ENCODE peak calls at places on chromosomes 13 and 19, in five cellular contexts. Z is prostate gland, O is A549, W is hepatocyte, V is HFF-Myc. U is an unnamed sample.
A peak's percentile ranks its signal among the peaks of the same experiment; 100 is the strongest.

GRCh38 chr19:29596885-29597525 is 9.1 kb upstream of the POP4 start:
- DNase-seq in O (no peak), V (no peak), Z (no peak), W (peak; percentile 37), U (no peak)

GRCh38 chr19:40745402-40745780 is 4.9 kb downstream of the ACTMAP start:
- DNase-seq in W (no peak), V (no peak), Z (no peak), O (no peak), U (no peak)

GRCh38 chr19:27971071-27971470 is 1241.9 kb downstream of the UQCRFS1 start:
- DNase-seq in V (no peak), W (peak; percentile 34), Z (no peak), O (no peak), U (no peak)

GRCh38 chr19:46716013-46716671 is 772 bp downstream of the PRKD2 start:
- DNase-seq in O (peak; percentile 63), W (peak; percentile 57), V (no peak), Z (no peak), U (no peak)

GRCh38 chr13:48189122-48189521 is 43.9 kb upstream of the ITM2B start:
- DNase-seq in W (no peak), V (no peak), Z (no peak), O (no peak), U (no peak)

GRCh38 chr19:5314012-5314906 is 26.4 kb downstream of the PTPRS start:
- DNase-seq in Z (no peak), V (no peak), O (peak; percentile 63), W (no peak), U (no peak)

GRCh38 chr13:32676242-32676641 is 90.0 kb downstream of the PDS5B start:
- DNase-seq in W (no peak), Z (no peak), O (no peak), V (no peak), U (no peak)

GRCh38 chr13:36288794-36289391 is 8.7 kb downstream of the CCDC169 start:
- DNase-seq in V (no peak), O (no peak), W (no peak), Z (no peak), U (no peak)

GRCh38 chr13:30569901-30570576 is 47.7 kb upstream of the USPL1 start:
- DNase-seq in V (peak; percentile 59), Z (no peak), O (peak; percentile 13), W (peak; percentile 79), U (peak; percentile 90)

GRCh38 chr13:47004022-47004421 is 107.2 kb upstream of the HTR2A start:
- DNase-seq in W (peak; percentile 12), Z (no peak), V (no peak), O (no peak), U (no peak)

GRCh38 chr13:39130298-39130697 is 92.0 kb downstream of the NHLRC3 start:
- DNase-seq in V (no peak), W (no peak), O (no peak), Z (no peak), U (no peak)

GRCh38 chr19:45711851-45712698 is 18.6 kb downstream of the FBXO46 start:
- DNase-seq in W (no peak), V (no peak), Z (no peak), O (no peak), U (no peak)

GRCh38 chr13:26494591-26494990 is 62.9 kb upstream of the WASF3 start:
- DNase-seq in V (no peak), Z (no peak), W (no peak), O (no peak), U (no peak)

GRCh38 chr13:85806553-85807175 is 7.4 kb upstream of the SLITRK6 start:
- DNase-seq in Z (no peak), V (no peak), W (peak; percentile 77), O (no peak), U (peak; percentile 62)

GRCh38 chr19:50368649-50369570 is 3.5 kb upstream of the NAPSA start:
- DNase-seq in W (peak; percentile 87), V (peak; percentile 66), Z (peak; percentile 84), O (peak; percentile 99), U (peak; percentile 55)

GRCh38 chr13:46893221-46893620 is 3.6 kb downstream of the HTR2A start:
- DNase-seq in O (no peak), V (no peak), Z (no peak), W (no peak), U (no peak)

GRCh38 chr13:49935171-49936084 is 712 bp downstream of the SPRYD7 start:
- DNase-seq in Z (peak; percentile 13), V (no peak), W (peak; percentile 60), O (peak; percentile 30), U (no peak)

GRCh38 chr13:33229446-33230177 is 55.9 kb downstream of the STARD13 start:
- DNase-seq in W (no peak), O (no peak), V (no peak), Z (no peak), U (no peak)

GRCh38 chr19:16825312-16826168 is 3.7 kb upstream of the SIN3B start:
- DNase-seq in W (peak; percentile 60), Z (peak; percentile 54), V (peak; percentile 69), O (no peak), U (peak; percentile 78)

GRCh38 chr19:35904312-35905068 is 2.2 kb downstream of the HCST start:
- DNase-seq in O (no peak), V (no peak), W (no peak), Z (no peak), U (no peak)

GRCh38 chr19:5452594-5453565 is 2.3 kb upstream of the ZNRF4 start:
- DNase-seq in Z (no peak), O (peak; percentile 46), W (no peak), V (no peak), U (no peak)

GRCh38 chr13:29496241-29496712 is 99.2 kb downstream of the SLC7A1 start:
- DNase-seq in O (no peak), V (no peak), Z (peak; percentile 39), W (no peak), U (no peak)

GRCh38 chr19:48760514-48761221 is 5.3 kb downstream of the FGF21 start:
- DNase-seq in W (no peak), O (no peak), V (no peak), Z (no peak), U (no peak)

GRCh38 chr19:920051-920857 is 3.1 kb downstream of the KISS1R start:
- DNase-seq in V (no peak), O (no peak), W (peak; percentile 77), Z (no peak), U (no peak)

GRCh38 chr13:32491028-32491427 is 47.6 kb downstream of the N4BP2L2 start:
- DNase-seq in V (no peak), O (no peak), Z (no peak), W (no peak), U (no peak)

GRCh38 chr19:42092350-42092749 is 16.4 kb downstream of the ZNF574 start:
- DNase-seq in V (no peak), O (peak; percentile 81), Z (no peak), W (no peak), U (no peak)

GRCh38 chr13:70814684-70815083 is 706.4 kb upstream of the KLHL1 start:
- DNase-seq in O (no peak), Z (no peak), V (no peak), W (no peak), U (no peak)

GRCh38 chr19:50906217-50906616 is 5.0 kb downstream of the KLK4 start:
- DNase-seq in V (no peak), Z (peak; percentile 47), O (peak; percentile 56), W (peak; percentile 36), U (no peak)

GRCh38 chr19:17846146-17846545 is 1.6 kb downstream of the JAK3 start:
- DNase-seq in O (no peak), W (no peak), V (no peak), Z (no peak), U (no peak)

GRCh38 chr13:110065780-110066179 is 241.2 kb downstream of the COL4A1 start:
- DNase-seq in Z (no peak), O (no peak), W (no peak), V (no peak), U (no peak)

GRCh38 chr13:100195568-100195967 is 106.7 kb downstream of the PCCA start:
- DNase-seq in Z (no peak), V (no peak), O (no peak), W (no peak), U (no peak)

GRCh38 chr13:51913421-51914136 is 51.8 kb downstream of the CCDC70 start:
- DNase-seq in Z (no peak), O (no peak), V (no peak), W (no peak), U (no peak)

GRCh38 chr19:4723465-4724251 is at the start of gene DPP9:
- DNase-seq in O (peak; percentile 96), W (peak; percentile 99), Z (peak; percentile 97), V (peak; percentile 94), U (peak; percentile 95)

DNA sequence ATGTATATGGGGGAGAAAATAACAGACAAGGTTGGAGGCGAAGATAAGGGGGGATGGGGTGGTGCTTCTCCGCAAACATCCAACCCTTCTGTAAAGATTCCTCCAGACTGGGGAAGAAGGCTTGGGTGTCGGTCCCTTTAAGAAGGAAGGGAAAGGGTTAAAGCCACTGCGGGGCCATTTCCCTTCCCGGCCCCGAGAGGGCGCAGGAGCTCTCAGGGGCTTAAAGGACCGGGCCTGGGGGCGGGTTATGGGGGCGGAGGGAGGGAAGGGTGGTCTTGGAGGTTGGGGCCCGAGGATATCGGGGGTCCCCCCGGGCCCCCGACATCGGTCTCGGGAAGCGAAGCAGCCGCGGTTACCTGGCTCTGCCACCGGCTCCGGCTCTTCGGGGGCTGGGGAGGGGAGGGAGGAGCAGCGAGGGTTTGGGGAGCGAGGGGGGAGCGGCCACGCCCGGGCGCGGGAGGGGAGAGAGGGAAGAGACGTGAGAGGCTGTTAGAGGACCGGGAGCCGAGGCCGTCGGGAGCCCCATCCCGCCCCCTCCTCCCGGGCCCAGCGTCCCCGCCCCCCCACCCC is 2.8 kb downstream of the TNNT1 start:
- DNase-seq in O (peak; percentile 91), Z (no peak), V (no peak), W (no peak), U (no peak)
- H3K4me3 ChIP-seq in O (peak overlapping the region; percentile 64), Z (no peak overlapping the region), V (no peak overlapping the region), W (no peak overlapping the region), U (no peak overlapping the region)

GRCh38 chr19:58497634-58498170 is 14.1 kb downstream of the SLC27A5 start:
- DNase-seq in V (no peak), O (no peak), Z (no peak), W (no peak), U (no peak)
- H3K4me3 ChIP-seq in V (peak overlapping the region; percentile 62), O (no peak overlapping the region), Z (no peak overlapping the region), W (no peak overlapping the region), U (no peak overlapping the region)

DNA sequence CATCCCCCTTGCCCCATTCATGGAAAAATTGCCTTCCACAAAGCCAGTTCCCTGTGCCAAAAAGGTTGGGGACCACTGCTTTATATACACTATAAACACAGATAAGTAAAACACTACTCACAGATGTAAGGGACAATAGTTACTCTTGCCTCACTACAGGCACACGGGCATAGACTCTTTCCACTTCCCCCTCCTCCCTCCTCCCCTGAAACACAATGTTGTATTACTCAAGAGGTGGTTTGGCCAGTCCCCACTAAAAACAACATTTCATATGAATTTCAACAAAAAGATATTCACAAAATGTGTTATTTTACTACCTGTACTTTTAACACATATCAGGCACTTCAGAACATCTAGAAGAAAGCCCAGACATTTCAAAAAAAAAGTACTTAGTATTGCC is 45.1 kb downstream of the EPSTI1 start:
- DNase-seq in Z (no peak), V (no peak), O (no peak), W (no peak), U (peak; percentile 62)
- H3K4me3 ChIP-seq in Z (no peak overlapping the region), V (no peak overlapping the region), O (no peak overlapping the region), W (no peak overlapping the region), U (no peak overlapping the region)

GRCh38 chr19:11652056-11652455 is 54.8 kb downstream of the ZNF627 start:
- DNase-seq in V (no peak), W (no peak), Z (no peak), O (no peak), U (no peak)
- H3K4me3 ChIP-seq in V (no peak overlapping the region), W (no peak overlapping the region), Z (no peak overlapping the region), O (no peak overlapping the region), U (no peak overlapping the region)

U was measured in astrocyte of the cerebellum.